ENCODE peak calls at places on chromosomes 13 and 19, in nine cellular contexts. V is fibroblast of lung; R is uterus; F is chondrocyte; G is NCI-H510A treated with DMSO at 0.1 percent for 48 hours; H is activated T-cell treated with anti-CD3 and anti-CD28 coated beads, Interleukin-2, amount 50 U/mL, for 1 hour; N is stimulated activated CD4-positive, alpha-beta T cell treated with anti-CD3 and anti-CD28 coated beads, Interleukin-2, amount 100 ng/mL, for 48 hours; C is amniotic epithelial cell; O is psoas muscle. W is an unnamed sample.

GRCh38 chr13:48532146-48532472 is 771 bp downstream of the RCBTB2 start:
- DNase-seq in V (peak), R (no peak), F (no peak), G (no peak), H (no peak), N (no peak), C (peak), O (no peak), W (no peak)

GRCh38 chr13:78650725-78651083 is 8.3 kb downstream of the OBI1 start:
- DNase-seq in V (no peak), R (no peak), F (no peak), G (no peak), H (no peak), N (no peak), C (peak), O (no peak), W (no peak)

GRCh38 chr13:99417821-99418662 is 83.2 kb upstream of the TM9SF2 start:
- DNase-seq in V (no peak), R (no peak), F (no peak), G (no peak), H (peak), N (no peak), C (no peak), O (peak), W (no peak)

GRCh38 chr13:33256148-33256547 is 29.4 kb downstream of the STARD13 start:
- DNase-seq in V (no peak), R (no peak), F (no peak), G (no peak), H (no peak), N (no peak), C (no peak), O (no peak), W (no peak)

GRCh38 chr13:26558074-26558805 is 757 bp downstream of the WASF3 start:
- DNase-seq in V (peak), R (no peak), F (no peak), G (no peak), H (no peak), N (no peak), C (no peak), O (peak), W (no peak)

GRCh38 chr13:23630349-23631093 is 60.3 kb downstream of the TNFRSF19 start:
- DNase-seq in V (no peak), R (no peak), F (no peak), G (no peak), H (no peak), N (no peak), C (peak), O (no peak), W (no peak)

GRCh38 chr13:84399320-84400085 is 517.2 kb upstream of the SLITRK1 start:
- DNase-seq in V (no peak), R (no peak), F (no peak), G (no peak), H (no peak), N (no peak), C (no peak), O (no peak), W (no peak)

GRCh38 chr19:35908977-35909683 is 1.0 kb upstream of the TYROBP start:
- DNase-seq in V (no peak), R (no peak), F (no peak), G (no peak), H (no peak), N (no peak), C (no peak), O (peak), W (no peak)

GRCh38 chr13:110696776-110697175 is 9.1 kb downstream of the CARS2 start:
- DNase-seq in V (no peak), R (no peak), F (no peak), G (no peak), H (no peak), N (no peak), C (no peak), O (no peak), W (no peak)

GRCh38 chr13:108645376-108645775 is 16.0 kb downstream of the MYO16 start:
- DNase-seq in V (no peak), R (no peak), F (no peak), G (no peak), H (no peak), N (no peak), C (no peak), O (no peak), W (no peak)

GRCh38 chr13:42272115-42272756 is at the start of gene AKAP11:
- DNase-seq in V (peak), R (peak), F (peak), G (no peak), H (no peak), N (peak), C (peak), O (peak), W (peak)

GRCh38 chr13:92317066-92317465 is 909.5 kb upstream of the GPC6 start:
- DNase-seq in V (peak), R (no peak), F (no peak), G (no peak), H (no peak), N (no peak), C (peak), O (no peak), W (no peak)

GRCh38 chr19:42555317-42555716 is 27.0 kb upstream of the CEACAM1 start:
- DNase-seq in V (no peak), R (no peak), F (no peak), G (no peak), H (no peak), N (no peak), C (no peak), O (no peak), W (no peak)

GRCh38 chr13:33509642-33510229 is 224.2 kb upstream of the STARD13 start:
- DNase-seq in V (no peak), R (peak), F (no peak), G (no peak), H (no peak), N (no peak), C (no peak), O (no peak), W (no peak)

GRCh38 chr13:30877335-30877734 is 28.7 kb upstream of the MEDAG start:
- DNase-seq in V (peak), R (no peak), F (no peak), G (no peak), H (no peak), N (no peak), C (no peak), O (no peak), W (no peak)

GRCh38 chr13:80048802-80049201 is 292.1 kb downstream of the SPRY2 start:
- DNase-seq in V (peak), R (peak), F (no peak), G (peak), H (peak), N (peak), C (peak), O (peak), W (peak)

GRCh38 chr19:1690570-1691307 is 38.3 kb upstream of the TCF3 start:
- DNase-seq in V (no peak), R (no peak), F (no peak), G (no peak), H (peak), N (peak), C (peak), O (no peak), W (peak)

GRCh38 chr19:15161028-15161984 is 39.5 kb downstream of the NOTCH3 start:
- DNase-seq in V (no peak), R (no peak), F (no peak), G (no peak), H (no peak), N (no peak), C (peak), O (no peak), W (peak)

GRCh38 chr13:49225358-49226042 is 5.4 kb downstream of the MLNR start:
- DNase-seq in V (no peak), R (no peak), F (no peak), G (no peak), H (no peak), N (no peak), C (peak), O (no peak), W (peak)

GRCh38 chr13:91406619-91407018 is 8.2 kb downstream of the GPC5 start:
- DNase-seq in V (peak), R (no peak), F (no peak), G (peak), H (no peak), N (peak), C (peak), O (no peak), W (peak)

GRCh38 chr13:107211073-107211472 is 643.1 kb upstream of the ARGLU1 start:
- DNase-seq in V (peak), R (peak), F (no peak), G (peak), H (peak), N (peak), C (peak), O (peak), W (peak)

GRCh38 chr13:23867027-23867491 is 22.1 kb downstream of the MIPEP start:
- DNase-seq in V (peak), R (no peak), F (no peak), G (no peak), H (no peak), N (no peak), C (peak), O (no peak), W (no peak)

GRCh38 chr19:3785464-3785937 is 680 bp downstream of the MATK start:
- DNase-seq in V (no peak), R (no peak), F (no peak), G (no peak), H (peak), N (peak), C (no peak), O (no peak), W (no peak)

GRCh38 chr19:31545766-31546165 is 196.5 kb upstream of the TSHZ3 start:
- DNase-seq in V (no peak), R (no peak), F (no peak), G (no peak), H (no peak), N (no peak), C (no peak), O (no peak), W (no peak)

GRCh38 chr13:46756977-46757376 is 40.0 kb downstream of the ESD start:
- DNase-seq in V (peak), R (no peak), F (no peak), G (no peak), H (no peak), N (no peak), C (no peak), O (no peak), W (no peak)

GRCh38 chr19:33226550-33227241 is 1.0 kb upstream of the SLC7A10 start:
- DNase-seq in V (peak), R (no peak), F (no peak), G (no peak), H (no peak), N (no peak), C (peak), O (peak), W (peak)

GRCh38 chr19:29552454-29553280 is 26.9 kb downstream of the VSTM2B start:
- DNase-seq in V (no peak), R (no peak), F (no peak), G (no peak), H (no peak), N (no peak), C (no peak), O (no peak), W (no peak)

GRCh38 chr19:48745208-48745995 is 1.3 kb downstream of the IZUMO1 start:
- DNase-seq in V (peak), R (peak), F (no peak), G (peak), H (peak), N (peak), C (peak), O (peak), W (peak)

GRCh38 chr13:110915874-110916670 is 1.2 kb upstream of the ANKRD10 start:
- DNase-seq in V (peak), R (no peak), F (no peak), G (peak), H (no peak), N (no peak), C (peak), O (no peak), W (no peak)

GRCh38 chr19:10852098-10852800 is 4.0 kb downstream of the C19orf38 start:
- DNase-seq in V (peak), R (no peak), F (no peak), G (no peak), H (no peak), N (no peak), C (peak), O (no peak), W (no peak)

GRCh38 chr19:53333071-53333465 is 481 bp upstream of the ZNF845 start:
- DNase-seq in V (no peak), R (peak), F (no peak), G (peak), H (no peak), N (no peak), C (peak), O (peak), W (no peak)

GRCh38 chr13:25948910-25949309 is 102.9 kb downstream of the SHISA2 start:
- DNase-seq in V (no peak), R (no peak), F (no peak), G (no peak), H (no peak), N (no peak), C (no peak), O (no peak), W (no peak)

GRCh38 chr13:59178344-59178743 is 985.4 kb downstream of the DIAPH3 start:
- DNase-seq in V (peak), R (no peak), F (no peak), G (no peak), H (no peak), N (no peak), C (peak), O (no peak), W (peak)

GRCh38 chr13:80604094-80604493 is 263.2 kb upstream of the SPRY2 start:
- DNase-seq in V (no peak), R (no peak), F (no peak), G (no peak), H (no peak), N (no peak), C (peak), O (no peak), W (no peak)

GRCh38 chr19:40610396-40611064 is 9.4 kb downstream of the LTBP4 start:
- DNase-seq in V (no peak), R (no peak), F (no peak), G (no peak), H (peak), N (peak), C (no peak), O (peak), W (peak)

GRCh38 chr13:53206455-53206854 is 177.8 kb downstream of the OLFM4 start:
- DNase-seq in V (no peak), R (no peak), F (no peak), G (peak), H (no peak), N (no peak), C (no peak), O (no peak), W (peak)

GRCh38 chr13:41500501-41500900 is 43.2 kb downstream of the RGCC start:
- DNase-seq in V (no peak), R (no peak), F (no peak), G (no peak), H (peak), N (no peak), C (no peak), O (no peak), W (no peak)

GRCh38 chr13:37106642-37107041 is 1.2 kb upstream of the CSNK1A1L start:
- DNase-seq in V (no peak), R (no peak), F (no peak), G (no peak), H (no peak), N (no peak), C (peak), O (no peak), W (no peak)